ENCODE peak calls at places on chromosomes 16 and 17, in four cellular contexts. T is HEK293T, K is GM12878, Y is K562. F is an unnamed sample.

GRCh38 chr17:65166785-65167184 is 29.6 kb downstream of the RGS9 start:
- DNase-seq in Y (no peak), T (no peak), K (no peak), F (no peak)

GRCh38 chr16:47644166-47644565 is 183.0 kb downstream of the PHKB start:
- DNase-seq in T (no peak), K (no peak), Y (no peak), F (no peak)

GRCh38 chr16:81493755-81494433 is 49.3 kb downstream of the CMIP start:
- DNase-seq in K (no peak), T (peak), Y (peak), F (peak)

GRCh38 chr16:12484426-12484825 is 319.3 kb downstream of the CPPED1 start:
- DNase-seq in Y (no peak), K (no peak), T (no peak), F (no peak)

GRCh38 chr17:49486012-49486641 is 9.0 kb upstream of the NGFR start:
- DNase-seq in K (no peak), T (no peak), Y (no peak), F (no peak)

GRCh38 chr16:75109732-75110243 is 6.8 kb downstream of the LDHD start:
- DNase-seq in Y (no peak), T (no peak), K (no peak), F (no peak)

GRCh38 chr16:55133654-55134053 is 190.3 kb upstream of the IRX6 start:
- DNase-seq in T (no peak), Y (no peak), K (no peak), F (no peak)

GRCh38 chr16:67546091-67546501 is 16.2 kb upstream of the CTCF start:
- DNase-seq in T (no peak), Y (no peak), K (no peak), F (no peak)

GRCh38 chr16:4117250-4117578 is 972 bp upstream of the ADCY9 start:
- DNase-seq in T (no peak), K (no peak), Y (no peak), F (no peak)

GRCh38 chr16:31507617-31507928 is 618 bp downstream of the RUSF1 start:
- DNase-seq in K (no peak), Y (no peak), T (no peak), F (no peak)

GRCh38 chr16:31513884-31514283 is 5.7 kb upstream of the RUSF1 start:
- DNase-seq in K (no peak), Y (no peak), T (no peak), F (no peak)

GRCh38 chr16:31507929-31508705 is at the start of gene RUSF1:
- DNase-seq in K (peak), T (peak), Y (peak), F (peak)

GRCh38 chr16:31508706-31509523 is 724 bp upstream of the RUSF1 start:
- DNase-seq in K (no peak), T (no peak), Y (peak), F (peak)

DNA sequence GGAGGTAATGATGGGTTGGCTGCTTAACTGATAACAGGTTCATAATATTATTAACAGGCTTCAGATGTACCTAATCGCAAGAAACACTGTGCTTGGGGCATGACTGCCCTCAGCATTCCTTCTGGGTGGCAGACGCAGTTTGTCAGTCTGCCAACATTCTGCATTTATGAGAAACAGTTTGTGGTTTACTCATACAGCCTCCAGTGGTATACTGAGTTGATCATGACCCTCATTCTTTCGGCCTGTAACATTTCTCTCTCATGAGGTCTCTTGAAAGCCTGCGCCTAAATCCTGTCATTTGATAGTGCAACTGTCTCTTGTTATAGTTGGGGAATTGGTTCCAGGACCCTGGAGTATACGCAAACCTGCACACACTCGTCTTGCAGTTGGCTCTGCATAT is 4.9 kb upstream of the RUSF1 start:
- DNase-seq in K (no peak), T (no peak), Y (no peak), F (no peak)
- TF ChIP-seq SP1 in K (no peak), T (no peak), Y (no peak), F (no peak)

GRCh38 chr16:87543436-87544191 is 50.8 kb upstream of the ZCCHC14 start:
- DNase-seq in K (no peak), T (no peak), Y (no peak), F (no peak)

GRCh38 chr16:87540072-87540976 is 47.5 kb upstream of the ZCCHC14 start:
- DNase-seq in K (no peak), T (no peak), Y (no peak), F (no peak)

GRCh38 chr16:87541882-87542234 is 49.0 kb upstream of the ZCCHC14 start:
- DNase-seq in Y (no peak), K (no peak), T (no peak), F (no peak)

GRCh38 chr16:87541004-87541881 is 48.4 kb upstream of the ZCCHC14 start:
- DNase-seq in T (peak), Y (no peak), K (no peak), F (no peak)

GRCh38 chr16:87542531-87543102 is 49.8 kb upstream of the ZCCHC14 start:
- DNase-seq in K (no peak), Y (no peak), T (no peak), F (peak)
- TF ChIP-seq FOXK2 in K (no peak), Y (no peak), T (no peak), F (no peak)

GRCh38 chr17:8894673-8895578 is 27.5 kb upstream of the PIK3R6 start:
- DNase-seq in Y (peak), K (peak), T (peak), F (peak)
- TF ChIP-seq SP1 in Y (no peak), K (no peak), T (no peak), F (no peak)

GRCh38 chr17:6415616-6416015 is 19.3 kb downstream of the AIPL1 start:
- DNase-seq in T (no peak), K (no peak), Y (no peak), F (no peak)

GRCh38 chr17:6408271-6408670 is 26.6 kb downstream of the AIPL1 start:
- DNase-seq in K (no peak), T (no peak), Y (no peak), F (no peak)

DNA sequence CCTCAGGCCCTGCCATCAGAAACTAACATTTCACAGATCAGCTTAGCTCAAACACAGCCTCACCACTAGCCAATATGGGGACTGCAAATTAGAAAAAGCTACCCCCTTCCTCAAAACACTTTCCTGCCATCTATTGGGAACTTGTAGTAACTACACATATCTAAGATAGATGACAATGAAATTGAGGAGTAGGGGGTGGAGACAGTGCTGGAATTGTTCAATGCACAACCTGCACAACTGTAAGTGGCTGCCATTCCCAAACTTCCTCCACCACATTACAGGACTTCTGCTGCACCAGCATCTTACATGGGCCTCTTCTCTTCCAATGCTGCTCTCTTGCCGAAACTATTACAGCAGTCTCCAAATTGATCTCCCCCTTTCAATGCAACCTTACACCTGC is 21.8 kb downstream of the AIPL1 start:
- DNase-seq in Y (peak), T (peak), K (no peak), F (peak)
- TF ChIP-seq FOXK2 in Y (no peak), T (no peak), K (no peak), F (no peak)

DNA sequence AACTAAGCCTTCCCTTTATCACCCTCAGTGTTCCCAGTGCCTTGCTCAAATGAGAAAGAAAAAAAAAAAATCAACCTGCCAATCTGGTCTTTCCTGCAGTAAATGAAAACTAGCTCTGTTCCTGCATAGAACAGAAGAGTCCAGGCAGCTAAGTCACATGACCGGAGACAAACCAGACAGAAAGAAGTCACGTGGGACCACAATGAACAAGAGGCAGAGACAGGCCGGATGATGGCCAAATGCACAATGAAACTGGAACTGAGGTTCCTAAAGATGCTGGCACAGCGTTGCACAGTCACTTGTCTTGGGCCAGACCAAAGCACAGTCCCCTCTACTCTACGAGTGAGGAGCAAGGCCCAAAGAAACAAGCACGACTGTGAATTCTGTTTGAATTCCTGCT is 172.5 kb downstream of the GRIN2A start:
- DNase-seq in K (no peak), T (no peak), Y (no peak), F (no peak)
- TF ChIP-seq SP1 in K (no peak), T (no peak), Y (no peak), F (no peak)

GRCh38 chr17:19364699-19365498 is 2.4 kb upstream of the B9D1 start:
- DNase-seq in K (no peak), T (no peak), Y (no peak), F (peak)
- TF ChIP-seq FOXK2 in K (no peak), T (no peak), Y (no peak), F (no peak)

GRCh38 chr17:70483624-70484023 is 314.3 kb downstream of the KCNJ2 start:
- DNase-seq in Y (peak), K (no peak), T (no peak), F (no peak)
- TF ChIP-seq SP1 in Y (no peak), K (no peak), T (no peak), F (no peak)

DNA sequence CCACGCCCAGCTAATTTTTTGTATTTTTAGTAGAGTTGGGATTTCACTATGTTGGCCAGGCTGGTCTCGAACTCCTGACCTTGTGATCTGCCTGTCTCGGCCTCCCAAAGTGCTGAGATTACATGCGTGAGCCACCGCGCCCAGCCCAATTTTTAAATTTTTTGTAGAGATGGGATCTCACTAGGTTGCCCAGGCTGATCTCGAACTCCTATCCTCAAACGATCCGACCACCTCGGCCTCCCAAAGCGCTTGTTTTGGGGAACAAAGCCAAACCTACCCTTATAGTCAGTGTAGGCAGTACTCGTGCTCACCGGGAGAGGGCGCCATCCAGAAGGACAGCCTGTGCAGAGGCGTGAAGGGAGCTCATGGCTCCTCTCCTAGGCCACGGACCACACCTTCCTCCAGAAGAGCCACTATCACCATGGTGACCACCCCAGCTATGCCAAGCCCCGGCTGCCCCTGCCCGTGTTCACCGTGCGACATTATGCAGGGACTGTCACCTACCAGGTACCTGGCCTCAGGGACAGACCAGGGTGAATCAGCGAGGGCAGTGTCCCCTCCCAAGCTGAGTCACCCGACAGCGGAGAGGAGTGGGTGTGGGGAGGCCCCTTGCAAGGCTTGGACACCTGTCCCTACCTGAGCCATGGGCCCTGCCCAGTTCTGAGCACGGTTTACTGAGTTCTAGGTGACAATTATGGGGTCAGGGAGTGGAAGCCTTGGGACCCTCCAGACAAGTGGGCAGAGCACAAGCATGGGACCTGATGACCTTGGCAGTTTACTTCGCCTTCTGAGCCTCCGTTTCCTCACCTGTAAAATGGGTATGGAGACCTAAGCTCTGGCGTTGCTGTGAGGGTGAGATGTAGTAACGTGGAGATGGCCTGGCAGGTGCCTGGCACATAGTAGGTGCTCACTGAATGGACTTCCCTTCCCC is 13.7 kb downstream of the MYO15B start:
- DNase-seq in K (no peak), Y (peak), T (peak), F (peak)
- TF ChIP-seq FOXK2 in K (no peak), Y (peak), T (no peak), F (no peak)

F was measured in HepG2.